ENCODE peak calls at places on chromosomes 3 and 15, in five cellular contexts. M, F, X, R and T are unnamed samples.

GRCh38 chr15:86610038-86610437 is 530.4 kb downstream of the AGBL1 start:
- DNase-seq in M (no peak), X (no peak), R (no peak), F (no peak), T (no peak)

GRCh38 chr15:60835974-60836373 is 357.0 kb upstream of the ICE2 start:
- DNase-seq in M (no peak), F (no peak), X (no peak), R (no peak), T (no peak)

GRCh38 chr3:127970966-127971592 is 56.0 kb downstream of the KBTBD12 start:
- DNase-seq in M (no peak), X (no peak), R (peak), F (no peak), T (no peak)

GRCh38 chr3:143172313-143173054 is 52.9 kb downstream of the CHST2 start:
- DNase-seq in X (no peak), M (no peak), F (no peak), R (no peak), T (no peak)

GRCh38 chr3:33211444-33211843 is 7.2 kb downstream of the SUSD5 start:
- DNase-seq in X (peak), F (no peak), M (no peak), R (no peak), T (no peak)

GRCh38 chr3:71905426-71905825 is 120.5 kb upstream of the PROK2 start:
- DNase-seq in M (no peak), F (no peak), X (no peak), R (peak), T (peak)

GRCh38 chr3:58355174-58355573 is 22.5 kb downstream of the PXK start:
- DNase-seq in X (no peak), R (no peak), M (no peak), F (no peak), T (no peak)

GRCh38 chr3:14154895-14155432 is 23.4 kb downstream of the XPC start:
- DNase-seq in R (no peak), M (no peak), F (no peak), X (no peak), T (no peak)

GRCh38 chr3:39028466-39028865 is 23.3 kb downstream of the SCN11A start:
- DNase-seq in R (no peak), F (no peak), M (no peak), X (no peak), T (no peak)

GRCh38 chr15:92869263-92869940 is 30.7 kb upstream of the CHD2 start:
- DNase-seq in R (no peak), F (no peak), X (no peak), M (no peak), T (no peak)

GRCh38 chr15:90257776-90258175 is 7.7 kb upstream of the NGRN start:
- DNase-seq in R (no peak), F (no peak), X (no peak), M (no peak), T (no peak)

GRCh38 chr3:129688310-129688895 is 81.9 kb upstream of the PLXND1 start:
- DNase-seq in X (no peak), R (no peak), F (no peak), M (no peak), T (no peak)

GRCh38 chr15:60973637-60974415 is 255.3 kb downstream of the RORA start:
- DNase-seq in F (no peak), R (no peak), X (peak), M (no peak), T (no peak)

GRCh38 chr15:89772933-89773583 is 3.1 kb upstream of the MESP2 start:
- DNase-seq in X (no peak), M (no peak), R (peak), F (no peak), T (no peak)

GRCh38 chr3:21830541-21830940 is 79.5 kb upstream of the ZNF385D start:
- DNase-seq in R (no peak), M (no peak), X (no peak), F (no peak), T (no peak)

GRCh38 chr3:13163848-13164382 is 90.7 kb upstream of the IQSEC1 start:
- DNase-seq in F (no peak), X (no peak), M (no peak), R (no peak), T (no peak)

GRCh38 chr3:50623840-50624474 is 7.0 kb downstream of the MAPKAPK3 start:
- DNase-seq in M (peak), R (no peak), X (no peak), F (no peak), T (no peak)

GRCh38 chr15:90645873-90646605 is 71.1 kb upstream of the BLM start:
- DNase-seq in X (no peak), R (no peak), M (no peak), F (no peak), T (no peak)

GRCh38 chr3:19149388-19149787 is 1.1 kb downstream of the KCNH8 start:
- DNase-seq in F (no peak), X (no peak), R (peak), M (no peak), T (no peak)

GRCh38 chr15:61173899-61174689 is 55.0 kb downstream of the RORA start:
- DNase-seq in R (no peak), F (no peak), X (no peak), M (no peak), T (no peak)

GRCh38 chr3:24573576-24573975 is 78.9 kb upstream of the THRB start:
- DNase-seq in M (no peak), X (no peak), F (no peak), R (no peak), T (no peak)

GRCh38 chr15:43276563-43277200 is 10.0 kb upstream of the TGM5 start:
- DNase-seq in R (no peak), F (no peak), X (no peak), M (no peak), T (no peak)

GRCh38 chr3:192819001-192819569 is 91.7 kb upstream of the FGF12 start:
- DNase-seq in X (no peak), M (peak), R (no peak), F (no peak), T (no peak)

GRCh38 chr3:175726228-175726627 is 867.1 kb downstream of the NAALADL2 start:
- DNase-seq in X (no peak), R (no peak), M (no peak), F (no peak), T (no peak)

GRCh38 chr3:67624687-67625086 is 29.7 kb downstream of the SUCLG2 start:
- DNase-seq in F (no peak), R (no peak), M (no peak), X (no peak), T (no peak)

GRCh38 chr15:98853161-98853560 is 154.4 kb downstream of the PGPEP1L start:
- DNase-seq in X (no peak), M (peak), R (peak), F (peak), T (no peak)

GRCh38 chr15:71055461-71055860 is 59.8 kb upstream of the THSD4 start:
- DNase-seq in R (no peak), X (no peak), F (no peak), M (no peak), T (no peak)